ENCODE peak calls at places on chromosomes 13 and 19, in seven cellular contexts. O is IMR-90, C is neuronal stem cell, S is mesendoderm, Y is mesenchymal stem cell, E is H9, T is H1. X is an unnamed sample.

GRCh38 chr19:19447536-19448237 is 42.2 kb downstream of the GATAD2A start:
- DNase-seq in O (peak), C (no peak), S (no peak), Y (no peak), E (peak), T (no peak), X (no peak)

GRCh38 chr13:79710376-79710775 is 229.4 kb downstream of the NDFIP2 start:
- DNase-seq in O (no peak), C (no peak), S (no peak), Y (peak), E (no peak), T (no peak), X (no peak)

GRCh38 chr19:56341948-56342347 is 27.3 kb upstream of the ZSCAN5A start:
- DNase-seq in O (no peak), C (no peak), S (peak), Y (no peak), E (no peak), T (no peak), X (no peak)

GRCh38 chr13:50124536-50125305 is 109.5 kb downstream of the KCNRG start:
- DNase-seq in O (peak), C (peak), S (peak), Y (peak), E (peak), T (no peak), X (peak)

GRCh38 chr13:47190696-47191095 is 293.8 kb upstream of the HTR2A start:
- DNase-seq in O (no peak), C (no peak), S (no peak), Y (no peak), E (no peak), T (no peak), X (no peak)

GRCh38 chr19:58209577-58209976 is 19.1 kb upstream of the ZNF544 start:
- DNase-seq in O (no peak), C (no peak), S (no peak), Y (no peak), E (no peak), T (no peak), X (no peak)

GRCh38 chr19:46714523-46715106 is 2.3 kb downstream of the PRKD2 start:
- DNase-seq in O (no peak), C (no peak), S (no peak), Y (peak), E (no peak), T (no peak), X (no peak)

GRCh38 chr13:61600360-61601033 is 184.8 kb upstream of the PCDH20 start:
- DNase-seq in O (no peak), C (no peak), S (no peak), Y (no peak), E (no peak), T (no peak), X (no peak)

GRCh38 chr13:22915442-22916082 is 265.2 kb upstream of the SGCG start:
- DNase-seq in O (peak), C (peak), S (peak), Y (peak), E (peak), T (peak), X (peak)

GRCh38 chr19:48632692-48633147 is 4.5 kb downstream of the DBP start:
- DNase-seq in O (peak), C (no peak), S (no peak), Y (no peak), E (no peak), T (no peak), X (no peak)

GRCh38 chr13:85312071-85312470 is 487.1 kb downstream of the SLITRK6 start:
- DNase-seq in O (no peak), C (no peak), S (no peak), Y (peak), E (no peak), T (no peak), X (no peak)

GRCh38 chr19:38657633-38658222 is 10.3 kb downstream of the ACTN4 start:
- DNase-seq in O (peak), C (no peak), S (peak), Y (peak), E (no peak), T (no peak), X (peak)

GRCh38 chr19:11203194-11204075 is 6.1 kb upstream of the KANK2 start:
- DNase-seq in O (peak), C (peak), S (peak), Y (peak), E (peak), T (peak), X (peak)

GRCh38 chr13:113742000-113742441 is 17.0 kb upstream of the TMEM255B start:
- DNase-seq in O (peak), C (no peak), S (peak), Y (peak), E (peak), T (no peak), X (peak)

GRCh38 chr19:16714702-16715294 is 4.8 kb upstream of the NWD1 start:
- DNase-seq in O (peak), C (peak), S (peak), Y (peak), E (peak), T (peak), X (peak)

GRCh38 chr19:46784262-46785053 is 3.9 kb downstream of the SLC1A5 start:
- DNase-seq in O (peak), C (peak), S (peak), Y (peak), E (peak), T (no peak), X (peak)

GRCh38 chr19:4361152-4362037 is 18.0 kb downstream of the MPND start:
- DNase-seq in O (peak), C (no peak), S (peak), Y (no peak), E (peak), T (no peak), X (peak)

GRCh38 chr19:28164214-28164613 is 1048.7 kb downstream of the UQCRFS1 start:
- DNase-seq in O (no peak), C (no peak), S (no peak), Y (no peak), E (no peak), T (no peak), X (no peak)

GRCh38 chr19:55484571-55485438 is at the start of gene NAT14:
- DNase-seq in O (peak), C (peak), S (peak), Y (peak), E (peak), T (peak), X (peak)

GRCh38 chr13:108315273-108315672 is 45.8 kb downstream of the TNFSF13B start:
- DNase-seq in O (no peak), C (no peak), S (peak), Y (no peak), E (no peak), T (no peak), X (peak)

GRCh38 chr13:48296528-48296927 is 7.0 kb upstream of the RB1 start:
- DNase-seq in O (no peak), C (no peak), S (no peak), Y (no peak), E (no peak), T (no peak), X (no peak)

GRCh38 chr13:39016087-39016486 is 21.8 kb downstream of the PROSER1 start:
- DNase-seq in O (no peak), C (no peak), S (no peak), Y (no peak), E (no peak), T (no peak), X (no peak)

GRCh38 chr13:76656496-76656895 is 229.7 kb downstream of the KCTD12 start:
- DNase-seq in O (no peak), C (no peak), S (no peak), Y (no peak), E (no peak), T (no peak), X (no peak)

GRCh38 chr13:93080587-93080986 is 146.0 kb upstream of the GPC6 start:
- DNase-seq in O (peak), C (no peak), S (no peak), Y (peak), E (no peak), T (no peak), X (no peak)

GRCh38 chr13:32828711-32829110 is 187.5 kb upstream of the KL start:
- DNase-seq in O (no peak), C (no peak), S (no peak), Y (no peak), E (no peak), T (no peak), X (no peak)

DNA sequence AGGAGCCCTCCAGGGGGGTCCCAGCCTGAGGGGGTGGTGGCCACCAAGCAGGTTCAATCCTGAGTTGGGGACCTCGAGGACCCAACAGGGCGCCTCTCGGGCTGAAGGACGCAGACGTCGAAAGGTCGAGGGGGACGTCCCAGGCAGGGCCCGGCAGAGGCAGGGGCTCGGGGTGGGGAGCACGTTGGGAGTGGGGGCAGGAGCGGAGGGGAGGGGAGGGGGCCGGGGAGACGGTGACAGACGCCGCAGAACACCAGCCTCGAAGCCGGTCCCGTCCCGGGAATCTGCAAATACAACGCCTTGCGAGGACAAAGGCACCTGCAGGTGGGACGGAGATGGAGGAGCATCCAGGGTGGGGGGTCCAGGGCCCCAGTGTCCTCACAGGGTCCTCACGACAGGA is 4.1 kb downstream of the FGF22 start:
- DNase-seq in O (no peak), C (no peak), S (no peak), Y (no peak), E (no peak), T (no peak), X (no peak)
- H3K18ac ChIP-seq in O (no peak), C (no peak), S (no peak), Y (no peak), E (no peak), T (no peak), X (no peak)

GRCh38 chr19:41206456-41206855 is 12.6 kb upstream of the AXL start:
- DNase-seq in O (no peak), C (no peak), S (no peak), Y (no peak), E (no peak), T (no peak), X (no peak)
- H3K9ac ChIP-seq in O (no peak), C (no peak), S (no peak), Y (peak), E (no peak), T (no peak), X (no peak)

DNA sequence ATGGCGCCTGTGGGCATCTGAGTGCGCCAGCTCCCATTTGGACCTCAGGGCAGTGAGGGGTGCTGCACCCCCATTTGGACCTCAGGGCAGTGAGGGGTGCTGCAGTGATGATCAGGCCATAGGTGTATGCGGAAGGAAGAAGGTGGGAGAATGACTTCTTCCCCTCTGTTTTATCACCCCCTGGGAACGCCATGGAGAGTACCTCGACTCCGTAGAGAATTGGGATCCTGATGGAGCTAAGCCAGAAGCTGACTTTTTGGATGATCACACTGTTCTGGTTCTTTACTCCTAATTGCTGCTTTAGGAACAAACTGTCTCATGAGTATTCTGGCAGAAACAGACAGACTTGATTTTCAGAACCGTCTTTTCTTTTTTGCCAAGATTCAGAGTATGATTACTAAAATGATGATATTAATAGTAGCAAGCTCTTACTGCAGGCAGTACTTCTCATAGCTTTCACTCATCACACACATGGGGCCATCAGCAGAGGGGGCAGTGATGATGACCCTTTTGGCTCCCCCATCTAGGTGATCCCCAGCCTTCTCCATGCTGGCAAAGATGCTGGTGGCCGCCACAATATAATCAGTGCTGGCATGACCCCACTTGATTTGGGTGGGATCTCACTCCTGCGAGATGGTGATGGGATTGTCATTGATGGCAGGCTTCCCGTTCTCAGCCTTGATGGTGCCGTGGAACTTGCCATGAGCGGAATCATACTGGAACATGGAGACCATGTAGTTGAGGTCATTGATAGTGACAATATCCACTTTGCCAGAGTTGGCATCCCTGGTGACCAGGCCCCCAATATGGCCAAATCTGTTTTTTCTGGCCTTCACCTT is 10.3 kb upstream of the UBAC2 start:
- DNase-seq in O (no peak), C (no peak), S (no peak), Y (no peak), E (no peak), T (no peak), X (no peak)
- H3K18ac ChIP-seq in O (no peak), C (no peak), S (no peak), Y (no peak), E (no peak), T (no peak), X (no peak)

GRCh38 chr19:42069619-42070293 is at the start of gene GRIK5:
- DNase-seq in O (no peak), C (no peak), S (peak), Y (no peak), E (peak), T (no peak), X (no peak)
- H3K9ac ChIP-seq in O (no peak), C (peak), S (peak), Y (no peak), E (peak), T (peak), X (no peak)

GRCh38 chr13:65912516-65912915 is 1317.6 kb downstream of the PCDH9 start:
- DNase-seq in O (no peak), C (no peak), S (no peak), Y (no peak), E (no peak), T (no peak), X (no peak)
- H3K18ac ChIP-seq in O (peak), C (no peak), S (no peak), Y (no peak), E (no peak), T (no peak), X (no peak)

X was measured in trophoblast cell.